ENCODE peak calls at places on chromosome 1, in ten cellular contexts. I, K, C, R, Z, Q, J, D, E and N are unnamed samples.
A peak's percentile ranks its signal among the peaks of the same experiment; 100 is the strongest.

GRCh38 chr1:161801955-161802354 is 35.8 kb downstream of the ATF6 start:
- DNase-seq in I (no peak), D (no peak), Z (no peak), Q (no peak), K (no peak), E (no peak), R (no peak), J (no peak), C (no peak), N (no peak)

GRCh38 chr1:69258842-69259241 is 308.9 kb upstream of the LRRC7 start:
- DNase-seq in C (no peak), Q (no peak), Z (peak; percentile 35), I (no peak), R (no peak), J (no peak), D (no peak), E (no peak), K (no peak), N (no peak)

GRCh38 chr1:75908717-75909152 is 23.5 kb downstream of the ASB17 start:
- DNase-seq in Z (no peak), I (no peak), C (no peak), J (peak; percentile 50), R (no peak), Q (no peak), E (no peak), D (no peak), K (peak; percentile 80), N (no peak)

GRCh38 chr1:201307760-201308499 is 24.6 kb downstream of the PKP1 start:
- DNase-seq in E (no peak), C (peak; percentile 87), D (no peak), R (no peak), Q (no peak), I (no peak), Z (no peak), K (no peak), J (no peak), N (no peak)

GRCh38 chr1:147169840-147170674 is 2.2 kb downstream of the PRKAB2 start:
- DNase-seq in J (no peak), I (no peak), D (no peak), Z (no peak), E (no peak), C (no peak), K (peak; percentile 18), Q (no peak), R (no peak), N (peak; percentile 28)

GRCh38 chr1:193014354-193014753 is 44.8 kb downstream of the UCHL5 start:
- DNase-seq in K (peak; percentile 8), I (no peak), Z (no peak), J (no peak), Q (no peak), C (no peak), E (no peak), R (no peak), D (no peak), N (no peak)

GRCh38 chr1:110421159-110421777 is 13.8 kb upstream of the LAMTOR5 start:
- DNase-seq in D (no peak), E (no peak), I (no peak), Z (peak; percentile 17), K (peak; percentile 52), Q (no peak), C (no peak), J (peak; percentile 67), R (no peak), N (no peak)

GRCh38 chr1:93109578-93109977 is 30.5 kb downstream of the MTF2 start:
- DNase-seq in K (no peak), C (no peak), R (no peak), Z (no peak), D (no peak), I (no peak), E (no peak), Q (no peak), J (no peak), N (no peak)

GRCh38 chr1:203318229-203318517 is 12.9 kb downstream of the BTG2 start:
- DNase-seq in K (no peak), E (no peak), Q (no peak), J (no peak), I (no peak), R (no peak), C (no peak), Z (no peak), D (no peak), N (no peak)

GRCh38 chr1:203316626-203317093 is 11.3 kb downstream of the BTG2 start:
- DNase-seq in E (no peak), Q (no peak), K (peak; percentile 92), I (peak; percentile 89), Z (peak; percentile 93), C (peak; percentile 85), R (no peak), J (peak; percentile 31), D (no peak), N (no peak)

GRCh38 chr1:203320546-203321272 is 15.4 kb downstream of the BTG2 start:
- DNase-seq in R (no peak), C (peak; percentile 87), Z (peak; percentile 88), D (peak; percentile 90), K (peak; percentile 55), Q (peak; percentile 38), J (peak; percentile 63), I (no peak), E (peak; percentile 60), N (no peak)

GRCh38 chr1:203321273-203322052 is 16.1 kb downstream of the BTG2 start:
- DNase-seq in Q (no peak), D (no peak), J (no peak), R (no peak), K (no peak), Z (no peak), I (no peak), E (no peak), C (no peak), N (no peak)

GRCh38 chr1:203317429-203318228 is 12.3 kb downstream of the BTG2 start:
- DNase-seq in R (no peak), J (no peak), Q (no peak), E (no peak), C (peak; percentile 61), K (no peak), Z (peak; percentile 28), D (no peak), I (no peak), N (no peak)
- H3K4me3 ChIP-seq in R (no peak overlapping the region), J (no peak overlapping the region), Q (no peak overlapping the region), E (no peak overlapping the region), C (no peak overlapping the region), K (no peak overlapping the region), Z (no peak overlapping the region), D (no peak overlapping the region), I (no peak overlapping the region), N (no peak overlapping the region)

GRCh38 chr1:26695417-26696190 is at the start of gene ARID1A:
- DNase-seq in I (peak; percentile 96), E (peak; percentile 93), D (peak; percentile 98), K (peak; percentile 98), Q (peak; percentile 96), J (peak; percentile 97), R (peak; percentile 98), Z (peak; percentile 96), C (peak; percentile 95), N (peak; percentile 96)

GRCh38 chr1:26697978-26698849 is 2.4 kb downstream of the ARID1A start:
- DNase-seq in E (peak; percentile 16), Q (peak; percentile 50), K (peak; percentile 94), D (peak; percentile 61), Z (peak; percentile 81), J (peak; percentile 99), I (peak; percentile 72), R (peak; percentile 57), C (peak; percentile 74), N (peak; percentile 62)

GRCh38 chr1:26697441-26697977 is 1.7 kb downstream of the ARID1A start:
- DNase-seq in Z (no peak), I (no peak), Q (peak; percentile 25), C (no peak), D (peak; percentile 15), R (peak; percentile 50), J (no peak), E (no peak), K (no peak), N (no peak)

GRCh38 chr1:26696191-26696644 is 403 bp downstream of the ARID1A start:
- DNase-seq in C (no peak), J (no peak), R (peak; percentile 55), Z (no peak), K (peak; percentile 75), Q (no peak), I (no peak), D (peak; percentile 71), E (peak; percentile 35), N (no peak)

DNA sequence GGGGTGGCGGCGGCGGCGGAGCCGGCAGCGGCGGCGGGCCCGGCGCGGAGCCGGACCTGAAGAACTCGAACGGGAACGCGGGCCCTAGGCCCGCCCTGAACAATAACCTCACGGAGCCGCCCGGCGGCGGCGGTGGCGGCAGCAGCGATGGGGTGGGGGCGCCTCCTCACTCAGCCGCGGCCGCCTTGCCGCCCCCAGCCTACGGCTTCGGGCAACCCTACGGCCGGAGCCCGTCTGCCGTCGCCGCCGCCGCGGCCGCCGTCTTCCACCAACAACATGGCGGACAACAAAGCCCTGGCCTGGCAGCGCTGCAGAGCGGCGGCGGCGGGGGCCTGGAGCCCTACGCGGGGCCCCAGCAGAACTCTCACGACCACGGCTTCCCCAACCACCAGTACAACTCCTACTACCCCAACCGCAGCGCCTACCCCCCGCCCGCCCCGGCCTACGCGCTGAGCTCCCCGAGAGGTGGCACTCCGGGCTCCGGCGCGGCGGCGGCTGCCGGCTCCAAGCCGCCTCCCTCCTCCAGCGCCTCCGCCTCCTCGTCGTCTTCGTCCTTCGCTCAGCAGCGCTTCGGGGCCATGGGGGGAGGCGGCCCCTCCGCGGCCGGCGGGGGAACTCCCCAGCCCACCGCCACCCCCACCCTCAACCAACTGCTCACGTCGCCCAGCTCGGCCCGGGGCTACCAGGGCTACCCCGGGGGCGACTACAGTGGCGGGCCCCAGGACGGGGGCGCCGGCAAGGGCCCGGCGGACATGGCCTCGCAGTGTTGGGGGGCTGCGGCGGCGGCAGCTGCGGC is 1.0 kb downstream of the ARID1A start:
- DNase-seq in Q (peak; percentile 40), D (peak; percentile 76), E (peak; percentile 55), C (peak; percentile 32), Z (peak; percentile 45), K (peak; percentile 57), J (no peak), I (no peak), R (peak; percentile 56), N (peak; percentile 47)
- H3K4me1 ChIP-seq in Q (peaks cover 65% of the 10 kb centered on the region), D (peaks cover 52% of the 10 kb centered on the region), E (peaks cover 61% of the 10 kb centered on the region), C (peaks cover 33% of the 10 kb centered on the region), Z (peaks cover 62% of the 10 kb centered on the region), K (peaks cover 57% of the 10 kb centered on the region), J (peaks cover 24% of the 10 kb centered on the region), I (peaks cover 59% of the 10 kb centered on the region), R (peaks cover 8% of the 10 kb centered on the region), N (peaks cover 49% of the 10 kb centered on the region)

GRCh38 chr1:26854953-26855352 is 8.0 kb upstream of the SFN start:
- DNase-seq in J (no peak), I (no peak), Q (no peak), R (no peak), D (no peak), Z (no peak), K (no peak), E (no peak), C (peak; percentile 88), N (no peak)
- H3K4me3 ChIP-seq in J (no peak overlapping the region), I (no peak overlapping the region), Q (no peak overlapping the region), R (no peak overlapping the region), D (no peak overlapping the region), Z (no peak overlapping the region), K (no peak overlapping the region), E (no peak overlapping the region), C (no peak overlapping the region), N (no peak overlapping the region)

DNA sequence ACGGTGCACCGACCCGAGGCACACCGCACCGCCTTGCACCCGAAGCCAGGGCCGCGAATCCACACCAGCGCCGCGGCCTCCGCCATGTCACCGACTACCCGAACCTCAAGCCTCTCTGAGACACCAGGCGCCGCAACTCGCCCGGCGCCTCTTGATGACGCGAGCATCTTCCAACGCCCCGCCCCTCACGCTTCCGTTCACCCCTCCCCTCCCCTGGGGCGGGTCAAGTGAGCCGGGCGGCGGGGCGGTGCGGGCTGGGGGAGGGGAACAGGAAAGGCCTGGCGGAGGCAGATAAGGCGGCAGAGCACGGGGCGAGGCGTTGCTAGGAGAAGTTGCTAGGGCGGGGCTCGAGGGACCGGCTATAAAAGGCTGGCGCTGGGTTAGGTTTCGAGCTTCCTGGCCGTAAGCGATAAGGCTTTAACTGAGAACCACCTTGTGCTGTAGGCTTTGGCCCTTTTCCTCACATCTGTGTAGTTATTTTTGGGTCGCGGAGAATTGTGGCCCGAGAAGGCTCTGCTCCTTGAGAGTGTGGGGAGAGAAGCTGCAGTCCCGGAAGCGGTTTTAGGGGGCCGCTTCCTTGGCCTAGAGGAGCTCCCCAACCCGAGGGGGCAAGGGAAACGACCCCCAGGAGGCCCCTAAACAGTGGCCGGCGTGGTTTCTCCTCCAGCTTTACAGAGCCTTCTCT is at the start of gene SDE2:
- DNase-seq in I (peak; percentile 99), K (peak; percentile 100), Q (peak; percentile 100), D (peak; percentile 100), J (peak; percentile 98), R (peak; percentile 100), C (peak; percentile 100), Z (peak; percentile 100), E (peak; percentile 100), N (peak; percentile 100)
- H3K4me1 ChIP-seq in I (peaks cover 54% of the 10 kb centered on the region), K (peaks cover 41% of the 10 kb centered on the region), Q (peaks cover 61% of the 10 kb centered on the region), D (peaks cover 51% of the 10 kb centered on the region), J (peaks cover 7% of the 10 kb centered on the region), R (no peaks in the 10 kb centered on the region), C (no peaks in the 10 kb centered on the region), Z (peaks cover 60% of the 10 kb centered on the region), E (peaks cover 88% of the 10 kb centered on the region), N (peaks cover 33% of the 10 kb centered on the region)